ENCODE peak calls at places on chromosomes 4 and X, in eight cellular contexts. K, E, O, B, G, D, M and U are unnamed samples.

GRCh38 chr4:88900432-88900831 is 156.6 kb downstream of the FAM13A start:
- DNase-seq in K (no peak), B (no peak), G (no peak), O (no peak), E (no peak), M (no peak), D (no peak), U (no peak)

GRCh38 chrX:155637714-155638113 is 25.0 kb upstream of the TMLHE start:
- DNase-seq in O (no peak), B (no peak), K (no peak), G (no peak), D (no peak), M (no peak), E (no peak), U (no peak)

GRCh38 chrX:123975180-123975579 is 13.7 kb downstream of the STAG2 start:
- DNase-seq in O (no peak), G (no peak), B (no peak), K (no peak), D (no peak), M (no peak), E (no peak), U (no peak)

GRCh38 chr4:27267435-27268355 is 407.1 kb downstream of the STIM2 start:
- DNase-seq in D (no peak), M (no peak), G (no peak), E (no peak), K (no peak), B (no peak), O (no peak), U (no peak)

GRCh38 chr4:142379277-142380051 is 466.6 kb downstream of the INPP4B start:
- DNase-seq in O (no peak), B (no peak), G (no peak), M (no peak), E (no peak), K (no peak), D (no peak), U (no peak)

GRCh38 chr4:94532016-94532789 is 80.5 kb downstream of the PDLIM5 start:
- DNase-seq in E (no peak), K (no peak), B (no peak), D (no peak), G (no peak), M (no peak), O (no peak), U (no peak)

GRCh38 chr4:123986268-123986798 is 589.7 kb downstream of the SPRY1 start:
- DNase-seq in D (no peak), B (no peak), K (no peak), G (no peak), O (no peak), M (peak), E (no peak), U (no peak)

GRCh38 chr4:2042207-2042946 is 16.8 kb upstream of the NAT8L start:
- DNase-seq in D (peak), K (peak), O (peak), E (peak), B (no peak), G (no peak), M (no peak), U (peak)

GRCh38 chrX:107449490-107450175 is at the start of gene FRMPD3:
- DNase-seq in K (no peak), O (peak), G (no peak), E (no peak), B (no peak), D (no peak), M (no peak), U (no peak)

GRCh38 chr4:145619639-145619996 is 433 bp downstream of the MMAA start:
- DNase-seq in B (no peak), O (no peak), M (peak), D (peak), K (peak), G (peak), E (no peak), U (peak)

GRCh38 chrX:45154462-45154861 is 46.2 kb downstream of the DIPK2B start:
- DNase-seq in D (no peak), O (no peak), B (no peak), E (no peak), M (no peak), G (no peak), K (no peak), U (no peak)

GRCh38 chr4:15147709-15148651 is 145.7 kb downstream of the CPEB2 start:
- DNase-seq in E (no peak), K (peak), B (no peak), D (no peak), M (peak), G (no peak), O (no peak), U (no peak)

GRCh38 chr4:114384629-114385028 is 214.0 kb upstream of the UGT8 start:
- DNase-seq in D (no peak), G (no peak), B (no peak), E (no peak), K (no peak), M (no peak), O (peak), U (no peak)

GRCh38 chrX:23365541-23365940 is 30.9 kb downstream of the PTCHD1 start:
- DNase-seq in B (no peak), E (no peak), M (no peak), K (no peak), D (no peak), O (no peak), G (no peak), U (no peak)

GRCh38 chr4:82500106-82500738 is 61.6 kb downstream of the TMEM150C start:
- DNase-seq in G (no peak), K (no peak), B (no peak), D (no peak), M (no peak), O (no peak), E (no peak), U (no peak)

GRCh38 chr4:173169178-173169427 is 492 bp downstream of the GALNT7 start:
- DNase-seq in E (peak), K (no peak), G (no peak), D (no peak), O (no peak), B (no peak), M (peak), U (no peak)

GRCh38 chr4:6122496-6122895 is 77.9 kb downstream of the JAKMIP1 start:
- DNase-seq in K (no peak), E (no peak), D (no peak), B (no peak), G (no peak), M (no peak), O (no peak), U (no peak)

GRCh38 chr4:2009651-2010233 is 968 bp upstream of the NELFA start:
- DNase-seq in O (peak), K (peak), M (peak), B (peak), G (peak), D (peak), E (no peak), U (peak)

GRCh38 chrX:20951016-20951795 is 423.0 kb upstream of the CNKSR2 start:
- DNase-seq in K (no peak), B (peak), E (no peak), M (no peak), D (no peak), G (no peak), O (no peak), U (no peak)

GRCh38 chrX:15947648-15948317 is 93.2 kb upstream of the AP1S2 start:
- DNase-seq in D (no peak), B (peak), M (no peak), G (no peak), K (no peak), E (peak), O (no peak), U (no peak)

GRCh38 chrX:153448556-153449280 is 2.9 kb upstream of the TREX2 start:
- DNase-seq in M (no peak), E (no peak), O (no peak), B (no peak), D (no peak), K (no peak), G (no peak), U (no peak)

GRCh38 chr4:107654694-107655093 is 65.3 kb downstream of the PAPSS1 start:
- DNase-seq in O (no peak), G (no peak), K (no peak), B (no peak), E (no peak), M (no peak), D (no peak), U (no peak)

GRCh38 chr4:92182736-92183407 is 120.9 kb upstream of the GRID2 start:
- DNase-seq in E (no peak), D (no peak), G (no peak), K (no peak), O (no peak), M (no peak), B (no peak), U (no peak)

GRCh38 chr4:74446896-74447295 is 2.0 kb downstream of the AREG start:
- DNase-seq in G (no peak), E (no peak), K (no peak), M (no peak), O (no peak), B (no peak), D (no peak), U (no peak)

GRCh38 chr4:99180367-99181169 is 36.5 kb upstream of the ADH4 start:
- DNase-seq in B (no peak), K (no peak), D (no peak), G (no peak), E (no peak), M (no peak), O (no peak), U (no peak)

GRCh38 chrX:103157511-103158316 is 57.2 kb upstream of the BEX4 start:
- DNase-seq in G (no peak), D (no peak), O (no peak), M (peak), B (peak), K (peak), E (peak), U (no peak)

GRCh38 chr4:38149472-38149871 is 189.3 kb downstream of the PTTG2 start:
- DNase-seq in O (no peak), D (no peak), E (no peak), M (no peak), B (no peak), G (no peak), K (no peak), U (no peak)

GRCh38 chr4:956531-957230 is 16.7 kb downstream of the DGKQ start:
- DNase-seq in O (no peak), E (no peak), B (no peak), D (no peak), G (no peak), K (no peak), M (no peak), U (no peak)

GRCh38 chrX:34656842-34657780 is at the start of gene TMEM47:
- DNase-seq in D (peak), E (peak), G (no peak), B (peak), M (peak), K (peak), O (no peak), U (no peak)

GRCh38 chr4:153704522-153704921 is 20.4 kb downstream of the TLR2 start:
- DNase-seq in B (no peak), E (no peak), D (no peak), K (no peak), O (no peak), G (no peak), M (no peak), U (no peak)

GRCh38 chr4:52838729-52839722 is 23.1 kb upstream of the RASL11B start:
- DNase-seq in K (no peak), D (no peak), B (peak), M (peak), O (no peak), G (no peak), E (no peak), U (no peak)

GRCh38 chrX:51743179-51743957 is at the start of gene GSPT2:
- DNase-seq in G (peak), M (peak), E (peak), B (peak), K (peak), D (peak), O (peak), U (peak)

GRCh38 chr4:126678608-126679007 is 954.1 kb upstream of the INTU start:
- DNase-seq in B (no peak), E (no peak), K (no peak), M (no peak), O (no peak), D (no peak), G (no peak), U (no peak)